ENCODE peak calls at places on chromosome 9, in eight cellular contexts. T is GM23338; B is CD8-positive, alpha-beta T cell; M is heart left ventricle; R is testis; S is GM12865; W is cardiac fibroblast; N is nephron progenitor cell. Z is an unnamed sample.

GRCh38 chr9:114238471-114238870 is 83.1 kb downstream of the COL27A1 start:
- DNase-seq in R (peak; percentile 48), N (no peak), M (peak; percentile 62), B (no peak), T (no peak), W (peak; percentile 47), S (no peak), Z (no peak)

GRCh38 chr9:129359871-129360536 is 181.9 kb upstream of the IER5L start:
- DNase-seq in W (no peak), T (no peak), M (no peak), R (no peak), N (no peak), S (no peak), B (no peak), Z (no peak)

GRCh38 chr9:86263876-86264275 is 4.4 kb upstream of the C9orf153 start:
- DNase-seq in B (no peak), M (no peak), T (no peak), N (no peak), R (no peak), W (no peak), S (no peak), Z (no peak)

GRCh38 chr9:114476891-114477469 is 28.3 kb downstream of the WHRN start:
- DNase-seq in T (no peak), W (no peak), N (no peak), R (peak; percentile 91), S (no peak), M (no peak), B (no peak), Z (no peak)

GRCh38 chr9:93431498-93432105 is 19.9 kb upstream of the FAM120A start:
- DNase-seq in S (no peak), W (no peak), M (no peak), B (no peak), N (no peak), T (no peak), R (no peak), Z (no peak)

GRCh38 chr9:135908334-135909204 is 1.2 kb upstream of the CAMSAP1 start:
- DNase-seq in N (no peak), R (no peak), W (no peak), S (peak; percentile 64), B (no peak), T (no peak), M (no peak), Z (no peak)

GRCh38 chr9:68562456-68562855 is 21.8 kb upstream of the TMEM252 start:
- DNase-seq in S (no peak), R (no peak), B (no peak), N (no peak), M (no peak), W (no peak), T (peak; percentile 61), Z (no peak)

GRCh38 chr9:108665856-108666784 is 189.7 kb downstream of the ACTL7B start:
- DNase-seq in W (no peak), S (no peak), M (no peak), R (no peak), T (no peak), N (no peak), B (no peak), Z (no peak)

GRCh38 chr9:99197987-99198386 is 23.8 kb downstream of the ALG2 start:
- DNase-seq in T (peak; percentile 32), W (no peak), R (no peak), M (no peak), N (no peak), S (no peak), B (no peak), Z (no peak)

GRCh38 chr9:68932458-68932857 is 81.5 kb downstream of the PRKACG start:
- DNase-seq in S (no peak), B (no peak), T (no peak), N (no peak), M (no peak), R (no peak), W (no peak), Z (no peak)

GRCh38 chr9:98807070-98807810 is at the start of gene GALNT12:
- DNase-seq in S (no peak), B (peak; percentile 34), M (no peak), R (no peak), W (no peak), T (peak; percentile 81), N (peak; percentile 71), Z (peak; percentile 72)

GRCh38 chr9:76621011-76621410 is 143.2 kb upstream of the PCA3 start:
- DNase-seq in S (no peak), M (no peak), N (no peak), B (no peak), R (no peak), T (no peak), W (no peak), Z (no peak)

GRCh38 chr9:91536211-91536691 is 112.6 kb upstream of the NFIL3 start:
- DNase-seq in R (no peak), S (no peak), M (no peak), B (no peak), W (no peak), N (peak; percentile 44), T (no peak), Z (no peak)

GRCh38 chr9:106717686-106718085 is 145.3 kb upstream of the ZNF462 start:
- DNase-seq in B (no peak), W (peak; percentile 81), N (no peak), T (peak; percentile 28), M (no peak), R (no peak), S (no peak), Z (no peak)

GRCh38 chr9:91033802-91034201 is 232.2 kb downstream of the SYK start:
- DNase-seq in R (no peak), B (peak; percentile 26), M (no peak), T (peak; percentile 69), W (no peak), S (peak; percentile 74), N (peak; percentile 29), Z (no peak)

GRCh38 chr9:127698386-127698785 is 8.4 kb upstream of the CFAP157 start:
- DNase-seq in W (no peak), N (no peak), B (no peak), R (no peak), S (no peak), T (no peak), M (no peak), Z (no peak)

GRCh38 chr9:127700594-127701255 is 6.1 kb upstream of the CFAP157 start:
- DNase-seq in R (no peak), T (no peak), N (no peak), S (no peak), W (no peak), M (no peak), B (no peak), Z (peak; percentile 25)

GRCh38 chr9:127700140-127700539 is 6.6 kb upstream of the CFAP157 start:
- DNase-seq in W (no peak), N (no peak), S (no peak), M (no peak), B (no peak), T (no peak), R (no peak), Z (no peak)

GRCh38 chr9:127697575-127697974 is 9.2 kb upstream of the CFAP157 start:
- DNase-seq in N (no peak), T (no peak), W (no peak), S (no peak), R (no peak), M (no peak), B (no peak), Z (no peak)

GRCh38 chr9:127698985-127699670 is 7.7 kb upstream of the CFAP157 start:
- DNase-seq in S (peak; percentile 93), M (peak; percentile 97), B (peak; percentile 78), T (peak; percentile 98), R (peak; percentile 98), N (peak; percentile 88), W (peak; percentile 98), Z (no peak)
- TF ChIP-seq CTCF in S (no peak), M (peak; percentile 16), B (no peak), T (no peak), R (peak; percentile 30), N (no peak), W (no peak), Z (no peak)

DNA sequence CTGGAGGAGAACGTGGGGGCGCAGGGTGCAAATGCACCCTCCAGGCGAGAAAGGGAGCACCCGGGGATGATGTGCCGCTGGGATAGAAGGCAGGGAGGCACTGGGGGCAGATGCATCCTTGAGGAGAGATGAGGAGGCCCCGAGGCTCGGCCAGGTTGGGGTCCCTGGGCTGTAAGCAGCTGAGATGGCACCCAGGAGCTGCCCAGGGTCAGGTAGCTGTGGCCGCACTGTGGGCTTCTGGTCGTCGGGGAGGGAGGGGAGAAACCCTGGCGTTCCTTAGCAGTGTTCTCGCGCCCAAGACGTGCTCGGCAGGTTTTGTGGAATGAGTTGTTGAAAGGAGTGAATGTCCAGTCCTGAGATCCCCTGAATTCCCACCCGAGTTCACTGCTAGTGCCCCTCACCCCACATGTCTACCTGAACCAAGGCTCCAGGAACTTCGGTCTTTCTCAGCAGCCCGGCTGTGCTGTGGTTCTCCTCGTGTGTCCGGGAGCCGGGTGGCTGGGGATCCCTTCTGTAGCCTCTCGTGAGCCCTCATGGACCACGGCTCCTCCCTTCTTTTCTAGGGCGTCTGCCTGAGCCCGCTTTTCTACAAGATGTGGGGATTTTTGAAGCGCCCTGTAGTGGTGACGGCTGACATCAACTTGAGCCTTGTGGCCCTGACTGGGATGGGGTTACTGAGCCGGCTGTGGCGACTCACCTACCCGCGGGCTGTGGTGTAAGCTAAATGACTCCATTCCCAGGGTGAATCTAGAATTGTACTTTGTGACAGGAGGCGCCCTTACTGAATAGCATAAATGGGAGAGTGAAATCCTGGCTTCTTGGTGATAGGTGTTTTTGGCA is 1.1 kb downstream of the POMT1 start:
- DNase-seq in M (no peak), B (peak; percentile 19), R (no peak), T (peak; percentile 65), N (peak; percentile 21), W (no peak), S (peak; percentile 28), Z (no peak)
- TF ChIP-seq CTCF in M (no peak), B (no peak), R (no peak), T (no peak), N (no peak), W (no peak), S (no peak), Z (no peak)

DNA sequence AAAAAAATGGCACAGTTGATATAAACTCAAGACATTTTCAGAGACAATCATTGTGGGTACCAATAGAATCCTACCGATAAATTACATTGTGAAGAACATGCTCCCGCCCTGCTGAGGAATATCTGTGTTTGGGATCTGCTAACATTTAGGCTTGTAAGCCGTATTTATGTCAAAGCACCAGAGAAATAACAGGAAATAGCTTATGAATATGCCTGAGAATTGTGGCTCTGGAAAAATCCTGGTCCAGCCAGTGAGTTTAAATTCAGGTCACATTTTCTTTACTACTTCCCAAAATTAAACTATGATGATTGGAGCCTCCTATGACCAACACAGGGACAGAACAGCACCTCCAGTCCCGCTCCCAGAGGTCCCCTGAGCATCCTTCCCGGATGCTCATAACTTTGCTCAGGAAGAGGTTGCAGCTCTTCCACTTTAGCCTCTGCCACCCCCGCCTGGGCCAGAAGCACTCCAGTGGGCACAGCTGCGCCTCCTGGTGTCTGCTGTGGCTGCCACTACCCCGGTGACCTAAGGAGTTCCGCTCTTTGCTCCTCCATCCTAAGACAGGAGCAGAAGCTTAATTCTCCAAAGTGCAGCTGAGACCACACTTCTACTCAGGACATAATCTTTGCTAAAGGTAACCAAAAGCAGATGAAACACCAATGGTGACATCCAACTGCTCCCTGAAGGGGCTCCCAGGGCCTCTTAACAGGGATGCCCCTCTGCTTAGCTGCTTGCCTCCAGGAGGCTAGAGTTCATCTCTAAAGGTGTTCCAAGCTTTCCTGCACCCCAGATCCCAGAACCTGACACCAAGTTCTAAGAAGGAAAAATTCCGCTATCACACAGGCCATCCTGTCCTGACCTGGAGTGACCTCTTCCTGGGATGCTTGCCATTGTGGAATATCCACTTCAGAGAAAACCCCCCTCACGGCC is 58.8 kb downstream of the SLC1A1 start:
- DNase-seq in S (peak; percentile 46), W (peak; percentile 6), M (no peak), N (peak; percentile 42), B (no peak), T (peak; percentile 81), R (peak; percentile 20), Z (no peak)
- TF ChIP-seq CTCF in S (peak; percentile 55), W (peak; percentile 52), M (peak; percentile 42), N (peak; percentile 38), B (no peak), T (peak; percentile 82), R (no peak), Z (no peak)

GRCh38 chr9:5976668-5977397 is 38.6 kb downstream of the RANBP6 start:
- DNase-seq in B (no peak), S (peak; percentile 28), T (no peak), N (no peak), W (peak; percentile 5), M (no peak), R (no peak), Z (no peak)
- TF ChIP-seq CTCF in B (no peak), S (peak; percentile 8), T (no peak), N (no peak), W (no peak), M (no peak), R (no peak), Z (peak; percentile 27)

Z was measured in LNCaP clone FGC.